ENCODE peak calls at places on chromosomes 7 and 10, in ten cellular contexts. F, T, Q, L, S, E, C, J, R and N are unnamed samples.

GRCh38 chr10:71981024-71981867 is 17.1 kb downstream of the CHST3 start:
- DNase-seq in C (no peak), F (no peak), S (peak; percentile 52), E (peak; percentile 48), J (peak; percentile 15), L (no peak), R (peak; percentile 49), Q (peak; percentile 98), T (no peak), N (peak; percentile 73)

GRCh38 chr10:44673245-44673999 is 237.7 kb upstream of the TMEM72 start:
- DNase-seq in F (no peak), L (no peak), E (no peak), S (no peak), Q (no peak), T (no peak), C (no peak), R (no peak), J (no peak), N (no peak)

GRCh38 chr7:108424013-108424412 is 32.2 kb downstream of the NRCAM start:
- DNase-seq in E (no peak), F (no peak), T (no peak), J (no peak), S (no peak), Q (no peak), C (no peak), L (no peak), R (no peak), N (no peak)

GRCh38 chr7:29287366-29287765 is 92.8 kb downstream of the CHN2 start:
- DNase-seq in T (no peak), C (no peak), E (peak; percentile 61), Q (no peak), S (no peak), L (no peak), J (no peak), R (peak; percentile 84), F (no peak), N (peak; percentile 11)

GRCh38 chr7:157769016-157769869 is 432.4 kb downstream of the DNAJB6 start:
- DNase-seq in S (no peak), E (no peak), L (no peak), J (peak; percentile 27), C (no peak), F (no peak), R (no peak), Q (no peak), T (no peak), N (no peak)

GRCh38 chr7:924541-925231 is 29.8 kb downstream of the ADAP1 start:
- DNase-seq in T (no peak), R (no peak), J (no peak), C (peak; percentile 16), L (no peak), E (peak; percentile 47), F (no peak), Q (no peak), S (no peak), N (no peak)

GRCh38 chr7:71254751-71255150 is 122.8 kb downstream of the GALNT17 start:
- DNase-seq in T (no peak), L (no peak), S (no peak), J (no peak), E (no peak), R (no peak), F (no peak), Q (peak; percentile 24), C (no peak), N (no peak)

GRCh38 chr7:114889646-114890285 is 32.1 kb upstream of the MDFIC start:
- DNase-seq in F (no peak), Q (no peak), J (no peak), E (no peak), C (no peak), T (no peak), S (no peak), L (no peak), R (peak; percentile 96), N (peak; percentile 73)

GRCh38 chr7:36742911-36743775 is 18.8 kb upstream of the AOAH start:
- DNase-seq in L (no peak), R (no peak), J (no peak), Q (peak; percentile 59), S (no peak), T (no peak), E (no peak), F (no peak), C (no peak), N (no peak)

GRCh38 chr10:9222917-9223316 is 1168.4 kb downstream of the GATA3 start:
- DNase-seq in T (no peak), F (no peak), C (no peak), S (no peak), E (peak; percentile 20), Q (peak; percentile 14), J (no peak), R (no peak), L (no peak), N (no peak)

GRCh38 chr10:102657984-102658724 is 13.9 kb downstream of the TRIM8 start:
- DNase-seq in S (no peak), L (no peak), Q (no peak), F (no peak), T (no peak), R (peak; percentile 71), J (no peak), C (no peak), E (peak; percentile 26), N (no peak)